ENCODE peak calls at places on chromosome 22, in ten cellular contexts. One of them, this sample, is unnamed. For H3K36me3, the result is how much of the 10 kb centered on the place peaks cover.

GRCh38 chr22:39181356-39181755 is 28.9 kb upstream of the CBX7 start:
- DNase-seq in endodermal cell: no peak
- DNase-seq in fibroblast of lung: no peak
- DNase-seq in gastrocnemius medialis: no peak
- DNase-seq in HCT116: no peak
- DNase-seq in colonic mucosa: no peak
- DNase-seq in body of pancreas: no peak
- DNase-seq in tibial artery: no peak
- DNase-seq in right lobe of liver: no peak
- DNase-seq in SJSA1: no peak
- DNase-seq in this sample: no peak

GRCh38 chr22:37186228-37186996 is 1.6 kb downstream of the C1QTNF6 start:
- DNase-seq in endodermal cell: peak
- DNase-seq in fibroblast of lung: peak
- DNase-seq in gastrocnemius medialis: no peak
- DNase-seq in HCT116: peak
- DNase-seq in colonic mucosa: no peak
- DNase-seq in body of pancreas: no peak
- DNase-seq in tibial artery: no peak
- DNase-seq in right lobe of liver: no peak
- DNase-seq in SJSA1: peak
- DNase-seq in this sample: no peak

GRCh38 chr22:44351685-44352377 is 39.1 kb upstream of the SHISAL1 start:
- DNase-seq in endodermal cell: peak
- DNase-seq in fibroblast of lung: peak
- DNase-seq in gastrocnemius medialis: no peak
- DNase-seq in HCT116: no peak
- DNase-seq in colonic mucosa: no peak
- DNase-seq in body of pancreas: no peak
- DNase-seq in tibial artery: no peak
- DNase-seq in right lobe of liver: no peak
- DNase-seq in SJSA1: peak
- DNase-seq in this sample: no peak

GRCh38 chr22:40665312-40665711 is 14.0 kb upstream of the MCHR1 start:
- DNase-seq in endodermal cell: no peak
- DNase-seq in fibroblast of lung: peak
- DNase-seq in gastrocnemius medialis: peak
- DNase-seq in HCT116: no peak
- DNase-seq in colonic mucosa: no peak
- DNase-seq in body of pancreas: no peak
- DNase-seq in tibial artery: peak
- DNase-seq in right lobe of liver: no peak
- DNase-seq in SJSA1: no peak
- DNase-seq in this sample: peak

GRCh38 chr22:45478108-45478771 is 24.4 kb upstream of the FBLN1 start:
- DNase-seq in endodermal cell: no peak
- DNase-seq in fibroblast of lung: peak
- DNase-seq in gastrocnemius medialis: no peak
- DNase-seq in HCT116: no peak
- DNase-seq in colonic mucosa: no peak
- DNase-seq in body of pancreas: no peak
- DNase-seq in tibial artery: no peak
- DNase-seq in right lobe of liver: no peak
- DNase-seq in SJSA1: peak
- DNase-seq in this sample: no peak

GRCh38 chr22:32725369-32725988 is 76.0 kb upstream of the TIMP3 start:
- DNase-seq in endodermal cell: no peak
- DNase-seq in fibroblast of lung: no peak
- DNase-seq in gastrocnemius medialis: no peak
- DNase-seq in HCT116: no peak
- DNase-seq in colonic mucosa: no peak
- DNase-seq in body of pancreas: no peak
- DNase-seq in tibial artery: no peak
- DNase-seq in right lobe of liver: no peak
- DNase-seq in SJSA1: no peak
- DNase-seq in this sample: no peak

GRCh38 chr22:26399288-26399687 is 29.8 kb upstream of the ASPHD2 start:
- DNase-seq in endodermal cell: no peak
- DNase-seq in fibroblast of lung: no peak
- DNase-seq in gastrocnemius medialis: no peak
- DNase-seq in HCT116: no peak
- DNase-seq in colonic mucosa: no peak
- DNase-seq in body of pancreas: no peak
- DNase-seq in tibial artery: no peak
- DNase-seq in right lobe of liver: no peak
- DNase-seq in SJSA1: no peak
- DNase-seq in this sample: no peak

GRCh38 chr22:44496305-44496704 is 1.7 kb downstream of the RTL6 start:
- DNase-seq in endodermal cell: no peak
- DNase-seq in fibroblast of lung: no peak
- DNase-seq in gastrocnemius medialis: no peak
- DNase-seq in HCT116: no peak
- DNase-seq in colonic mucosa: no peak
- DNase-seq in body of pancreas: no peak
- DNase-seq in tibial artery: no peak
- DNase-seq in right lobe of liver: no peak
- DNase-seq in SJSA1: no peak
- DNase-seq in this sample: no peak

GRCh38 chr22:41184679-41185078 is 20.4 kb upstream of the L3MBTL2 start:
- DNase-seq in endodermal cell: peak
- DNase-seq in fibroblast of lung: no peak
- DNase-seq in gastrocnemius medialis: no peak
- DNase-seq in HCT116: no peak
- DNase-seq in colonic mucosa: no peak
- DNase-seq in body of pancreas: no peak
- DNase-seq in tibial artery: no peak
- DNase-seq in right lobe of liver: no peak
- DNase-seq in SJSA1: no peak
- DNase-seq in this sample: no peak

GRCh38 chr22:40709752-40710413 is 30.6 kb downstream of the MCHR1 start:
- DNase-seq in endodermal cell: peak
- DNase-seq in fibroblast of lung: peak
- DNase-seq in gastrocnemius medialis: no peak
- DNase-seq in HCT116: no peak
- DNase-seq in colonic mucosa: no peak
- DNase-seq in body of pancreas: no peak
- DNase-seq in tibial artery: no peak
- DNase-seq in right lobe of liver: no peak
- DNase-seq in SJSA1: no peak
- DNase-seq in this sample: no peak

GRCh38 chr22:36608987-36609386 is 80.0 kb upstream of the EIF3D start:
- DNase-seq in endodermal cell: no peak
- DNase-seq in fibroblast of lung: no peak
- DNase-seq in gastrocnemius medialis: no peak
- DNase-seq in HCT116: no peak
- DNase-seq in colonic mucosa: no peak
- DNase-seq in body of pancreas: no peak
- DNase-seq in tibial artery: no peak
- DNase-seq in right lobe of liver: no peak
- DNase-seq in SJSA1: no peak
- DNase-seq in this sample: no peak

GRCh38 chr22:21966643-21967516 is 14.2 kb upstream of the PPM1F start:
- DNase-seq in endodermal cell: no peak
- DNase-seq in fibroblast of lung: no peak
- DNase-seq in gastrocnemius medialis: no peak
- DNase-seq in HCT116: no peak
- DNase-seq in colonic mucosa: no peak
- DNase-seq in body of pancreas: no peak
- DNase-seq in tibial artery: no peak
- DNase-seq in right lobe of liver: no peak
- DNase-seq in SJSA1: no peak
- DNase-seq in this sample: no peak

GRCh38 chr22:21970037-21970799 is 12.4 kb downstream of the TOP3B start:
- DNase-seq in endodermal cell: no peak
- DNase-seq in fibroblast of lung: no peak
- DNase-seq in gastrocnemius medialis: no peak
- DNase-seq in HCT116: no peak
- DNase-seq in colonic mucosa: no peak
- DNase-seq in body of pancreas: no peak
- DNase-seq in tibial artery: no peak
- DNase-seq in right lobe of liver: no peak
- DNase-seq in SJSA1: no peak
- DNase-seq in this sample: no peak

GRCh38 chr22:21967693-21968271 is 14.8 kb downstream of the TOP3B start:
- DNase-seq in endodermal cell: no peak
- DNase-seq in fibroblast of lung: no peak
- DNase-seq in gastrocnemius medialis: no peak
- DNase-seq in HCT116: no peak
- DNase-seq in colonic mucosa: no peak
- DNase-seq in body of pancreas: no peak
- DNase-seq in tibial artery: no peak
- DNase-seq in right lobe of liver: no peak
- DNase-seq in SJSA1: no peak
- DNase-seq in this sample: no peak

GRCh38 chr22:21970800-21971617 is 11.6 kb downstream of the TOP3B start:
- DNase-seq in endodermal cell: no peak
- DNase-seq in fibroblast of lung: no peak
- DNase-seq in gastrocnemius medialis: no peak
- DNase-seq in HCT116: no peak
- DNase-seq in colonic mucosa: no peak
- DNase-seq in body of pancreas: no peak
- DNase-seq in tibial artery: no peak
- DNase-seq in right lobe of liver: no peak
- DNase-seq in SJSA1: no peak
- DNase-seq in this sample: no peak

GRCh38 chr22:21968452-21969129 is 14.0 kb downstream of the TOP3B start:
- DNase-seq in endodermal cell: no peak
- DNase-seq in fibroblast of lung: no peak
- DNase-seq in gastrocnemius medialis: no peak
- DNase-seq in HCT116: no peak
- DNase-seq in colonic mucosa: no peak
- DNase-seq in body of pancreas: no peak
- DNase-seq in tibial artery: no peak
- DNase-seq in right lobe of liver: no peak
- DNase-seq in SJSA1: no peak
- DNase-seq in this sample: no peak
- H3K36me3 ChIP-seq in endodermal cell: half or more
- H3K36me3 ChIP-seq in fibroblast of lung: under half
- H3K36me3 ChIP-seq in gastrocnemius medialis: half or more
- H3K36me3 ChIP-seq in HCT116: half or more
- H3K36me3 ChIP-seq in colonic mucosa: under half
- H3K36me3 ChIP-seq in body of pancreas: under half
- H3K36me3 ChIP-seq in tibial artery: half or more
- H3K36me3 ChIP-seq in right lobe of liver: under half
- H3K36me3 ChIP-seq in SJSA1: half or more
- H3K36me3 ChIP-seq in this sample: half or more

GRCh38 chr22:27490080-27490479 is 311.5 kb downstream of the MN1 start:
- DNase-seq in endodermal cell: no peak
- DNase-seq in fibroblast of lung: no peak
- DNase-seq in gastrocnemius medialis: no peak
- DNase-seq in HCT116: no peak
- DNase-seq in colonic mucosa: no peak
- DNase-seq in body of pancreas: no peak
- DNase-seq in tibial artery: no peak
- DNase-seq in right lobe of liver: peak
- DNase-seq in SJSA1: no peak
- DNase-seq in this sample: no peak

GRCh38 chr22:27491888-27492287 is 309.7 kb downstream of the MN1 start:
- DNase-seq in endodermal cell: no peak
- DNase-seq in fibroblast of lung: no peak
- DNase-seq in gastrocnemius medialis: no peak
- DNase-seq in HCT116: no peak
- DNase-seq in colonic mucosa: no peak
- DNase-seq in body of pancreas: no peak
- DNase-seq in tibial artery: no peak
- DNase-seq in right lobe of liver: no peak
- DNase-seq in SJSA1: no peak
- DNase-seq in this sample: no peak

GRCh38 chr22:27488456-27489224 is 312.9 kb downstream of the MN1 start:
- DNase-seq in endodermal cell: no peak
- DNase-seq in fibroblast of lung: peak
- DNase-seq in gastrocnemius medialis: no peak
- DNase-seq in HCT116: no peak
- DNase-seq in colonic mucosa: peak
- DNase-seq in body of pancreas: peak
- DNase-seq in tibial artery: peak
- DNase-seq in right lobe of liver: peak
- DNase-seq in SJSA1: peak
- DNase-seq in this sample: no peak

GRCh38 chr22:27487600-27488450 is 313.7 kb downstream of the MN1 start:
- DNase-seq in endodermal cell: no peak
- DNase-seq in fibroblast of lung: peak
- DNase-seq in gastrocnemius medialis: no peak
- DNase-seq in HCT116: no peak
- DNase-seq in colonic mucosa: peak
- DNase-seq in body of pancreas: peak
- DNase-seq in tibial artery: no peak
- DNase-seq in right lobe of liver: peak
- DNase-seq in SJSA1: peak
- DNase-seq in this sample: no peak

GRCh38 chr22:27489265-27489675 is 312.3 kb downstream of the MN1 start:
- DNase-seq in endodermal cell: no peak
- DNase-seq in fibroblast of lung: peak
- DNase-seq in gastrocnemius medialis: no peak
- DNase-seq in HCT116: no peak
- DNase-seq in colonic mucosa: peak
- DNase-seq in body of pancreas: peak
- DNase-seq in tibial artery: no peak
- DNase-seq in right lobe of liver: peak
- DNase-seq in SJSA1: peak
- DNase-seq in this sample: no peak
- H3K4me3 ChIP-seq in endodermal cell: no peak
- H3K4me3 ChIP-seq in fibroblast of lung: no peak
- H3K4me3 ChIP-seq in gastrocnemius medialis: no peak
- H3K4me3 ChIP-seq in HCT116: no peak
- H3K4me3 ChIP-seq in colonic mucosa: no peak
- H3K4me3 ChIP-seq in body of pancreas: no peak
- H3K4me3 ChIP-seq in tibial artery: no peak
- H3K4me3 ChIP-seq in right lobe of liver: no peak
- H3K4me3 ChIP-seq in SJSA1: no peak
- H3K4me3 ChIP-seq in this sample: no peak

DNA sequence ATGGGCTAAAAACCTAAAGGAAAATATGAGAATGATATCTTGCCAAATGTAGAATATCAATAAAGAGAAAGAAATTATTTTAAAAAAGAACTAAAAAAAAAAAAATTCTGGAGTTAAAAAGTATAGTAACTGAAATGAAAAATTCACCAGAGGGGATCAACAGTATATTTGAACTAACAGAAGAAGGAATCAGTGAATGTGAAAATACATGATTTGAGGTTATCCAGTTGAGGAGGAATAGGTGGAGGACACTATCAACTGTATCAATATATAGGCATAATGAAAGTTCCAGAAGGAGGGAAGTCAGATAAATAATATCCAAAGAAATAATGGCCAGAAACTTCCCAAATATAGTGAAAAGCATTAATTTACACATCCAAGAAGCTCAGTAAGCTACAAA is 16.1 kb upstream of the HORMAD2 start:
- DNase-seq in endodermal cell: no peak
- DNase-seq in fibroblast of lung: no peak
- DNase-seq in gastrocnemius medialis: no peak
- DNase-seq in HCT116: no peak
- DNase-seq in colonic mucosa: no peak
- DNase-seq in body of pancreas: no peak
- DNase-seq in tibial artery: no peak
- DNase-seq in right lobe of liver: no peak
- DNase-seq in SJSA1: no peak
- DNase-seq in this sample: no peak
- H3K27ac ChIP-seq in endodermal cell: no peak
- H3K27ac ChIP-seq in fibroblast of lung: no peak
- H3K27ac ChIP-seq in gastrocnemius medialis: no peak
- H3K27ac ChIP-seq in HCT116: no peak
- H3K27ac ChIP-seq in colonic mucosa: no peak
- H3K27ac ChIP-seq in body of pancreas: no peak
- H3K27ac ChIP-seq in tibial artery: no peak
- H3K27ac ChIP-seq in right lobe of liver: no peak
- H3K27ac ChIP-seq in SJSA1: no peak
- H3K27ac ChIP-seq in this sample: no peak

GRCh38 chr22:48492371-48493320 is 1335.0 kb downstream of the BRD1 start:
- DNase-seq in endodermal cell: peak
- DNase-seq in fibroblast of lung: peak
- DNase-seq in gastrocnemius medialis: no peak
- DNase-seq in HCT116: peak
- DNase-seq in colonic mucosa: peak
- DNase-seq in body of pancreas: peak
- DNase-seq in tibial artery: peak
- DNase-seq in right lobe of liver: peak
- DNase-seq in SJSA1: peak
- DNase-seq in this sample: no peak
- H3K36me3 ChIP-seq in endodermal cell: under half
- H3K36me3 ChIP-seq in fibroblast of lung: under half
- H3K36me3 ChIP-seq in gastrocnemius medialis: under half
- H3K36me3 ChIP-seq in HCT116: under half
- H3K36me3 ChIP-seq in colonic mucosa: under half
- H3K36me3 ChIP-seq in body of pancreas: under half
- H3K36me3 ChIP-seq in tibial artery: under half
- H3K36me3 ChIP-seq in right lobe of liver: under half
- H3K36me3 ChIP-seq in SJSA1: under half
- H3K36me3 ChIP-seq in this sample: under half